ENCODE peak calls at places on chromosomes 13 and 19, in seven cellular contexts. Y, P, G, W, E, B and X are unnamed samples.

GRCh38 chr13:30421093-30422055 is 919 bp upstream of the UBE2L5 start:
- DNase-seq in Y (peak; percentile 79), P (no peak), G (peak; percentile 54), W (peak; percentile 82), E (peak; percentile 18), B (peak; percentile 27), X (no peak)

GRCh38 chr13:96898855-96899254 is 95.4 kb downstream of the OXGR1 start:
- DNase-seq in Y (no peak), P (no peak), G (no peak), W (no peak), E (no peak), B (peak; percentile 39), X (no peak)

GRCh38 chr19:2249880-2250764 is 999 bp downstream of the AMH start:
- DNase-seq in Y (no peak), P (no peak), G (no peak), W (no peak), E (no peak), B (no peak), X (no peak)

GRCh38 chr13:45396548-45397095 is 21.6 kb downstream of the SLC25A30 start:
- DNase-seq in Y (no peak), P (no peak), G (no peak), W (no peak), E (no peak), B (no peak), X (no peak)

GRCh38 chr19:23817519-23817918 is 58.8 kb upstream of the ZNF681 start:
- DNase-seq in Y (peak; percentile 7), P (no peak), G (no peak), W (no peak), E (peak; percentile 30), B (peak; percentile 47), X (no peak)

GRCh38 chr19:32662186-32662585 is 12.8 kb downstream of the ANKRD27 start:
- DNase-seq in Y (no peak), P (no peak), G (no peak), W (no peak), E (no peak), B (no peak), X (no peak)

GRCh38 chr13:38602261-38602660 is 84.6 kb upstream of the FREM2 start:
- DNase-seq in Y (no peak), P (no peak), G (no peak), W (no peak), E (no peak), B (no peak), X (no peak)

GRCh38 chr19:32017341-32017948 is 328.0 kb upstream of the ZNF507 start:
- DNase-seq in Y (no peak), P (no peak), G (no peak), W (no peak), E (no peak), B (no peak), X (no peak)

GRCh38 chr13:22047785-22048104 is 376.9 kb downstream of the FGF9 start:
- DNase-seq in Y (no peak), P (no peak), G (no peak), W (no peak), E (no peak), B (no peak), X (no peak)

GRCh38 chr19:15702590-15702930 is 25.3 kb upstream of the OR10H2 start:
- DNase-seq in Y (no peak), P (no peak), G (no peak), W (no peak), E (no peak), B (no peak), X (no peak)

GRCh38 chr13:112531263-112531794 is 56.6 kb downstream of the TUBGCP3 start:
- DNase-seq in Y (no peak), P (no peak), G (no peak), W (no peak), E (no peak), B (no peak), X (no peak)

GRCh38 chr19:6233051-6233826 is 46.5 kb downstream of the MLLT1 start:
- DNase-seq in Y (no peak), P (no peak), G (no peak), W (no peak), E (no peak), B (no peak), X (no peak)

GRCh38 chr19:47560999-47561398 is 11.9 kb downstream of the ZNF541 start:
- DNase-seq in Y (no peak), P (no peak), G (no peak), W (no peak), E (no peak), B (no peak), X (no peak)